ENCODE peak calls at places on chromosome 12, in four cellular contexts. Q is mesenchymal stem cell, F is sigmoid colon, T is body of pancreas. B is an unnamed sample.

GRCh38 chr12:75130811-75131210 is 78.8 kb downstream of the KCNC2 start:
- DNase-seq in Q (no peak), T (no peak), F (no peak), B (no peak)

GRCh38 chr12:94815450-94815849 is 165.1 kb upstream of the TMCC3 start:
- DNase-seq in T (no peak), Q (no peak), F (no peak), B (no peak)

GRCh38 chr12:109680521-109681030 is 33.0 kb upstream of the FAM222A start:
- DNase-seq in T (peak; percentile 32), F (no peak), Q (no peak), B (no peak)

GRCh38 chr12:45944771-45945170 is 45.6 kb downstream of the SCAF11 start:
- DNase-seq in T (no peak), F (no peak), Q (peak; percentile 25), B (no peak)

GRCh38 chr12:57201631-57202030 is 15.0 kb upstream of the NXPH4 start:
- DNase-seq in T (no peak), F (no peak), Q (no peak), B (no peak)

GRCh38 chr12:122172262-122172939 is 1.6 kb downstream of the IL31 start:
- DNase-seq in Q (no peak), F (no peak), T (no peak), B (no peak)

GRCh38 chr12:52561880-52562449 is 9.0 kb upstream of the KRT71 start:
- DNase-seq in T (no peak), F (no peak), Q (peak; percentile 2), B (no peak)

GRCh38 chr12:24560192-24560591 is 388.7 kb downstream of the BCAT1 start:
- DNase-seq in F (no peak), T (no peak), Q (peak; percentile 53), B (no peak)

GRCh38 chr12:88663001-88663400 is 82.7 kb upstream of the KITLG start:
- DNase-seq in F (no peak), Q (no peak), T (no peak), B (peak; percentile 14)

GRCh38 chr12:90945070-90945649 is 9.8 kb downstream of the CCER1 start:
- DNase-seq in F (no peak), T (no peak), Q (peak; percentile 47), B (peak; percentile 58)

GRCh38 chr12:54074308-54074707 is 20.7 kb downstream of the HOXC4 start:
- DNase-seq in Q (no peak), T (no peak), F (no peak), B (no peak)

GRCh38 chr12:115172521-115172920 is 488.5 kb upstream of the TBX3 start:
- DNase-seq in F (no peak), T (no peak), Q (no peak), B (no peak)

GRCh38 chr12:110639336-110640178 is 25.6 kb downstream of the TCTN1 start:
- DNase-seq in Q (peak; percentile 84), T (no peak), F (no peak), B (peak; percentile 61)

GRCh38 chr12:47391566-47391965 is 311.8 kb upstream of the AMIGO2 start:
- DNase-seq in Q (no peak), T (peak; percentile 10), F (no peak), B (no peak)

GRCh38 chr12:46300906-46301305 is 32.1 kb upstream of the SLC38A1 start:
- DNase-seq in F (no peak), Q (no peak), T (peak; percentile 11), B (no peak)

GRCh38 chr12:133129368-133130037 is 571 bp downstream of the ZNF891 start:
- DNase-seq in Q (no peak), T (no peak), F (no peak), B (peak; percentile 0)

GRCh38 chr12:47822386-47822785 is 2.7 kb upstream of the HDAC7 start:
- DNase-seq in F (peak; percentile 76), T (no peak), Q (no peak), B (no peak)

GRCh38 chr12:10607885-10608458 is 5.4 kb downstream of the MAGOHB start:
- DNase-seq in Q (peak; percentile 38), F (no peak), T (no peak), B (peak; percentile 28)

GRCh38 chr12:109304485-109304884 is 4.6 kb downstream of the FOXN4 start:
- DNase-seq in Q (no peak), F (no peak), T (no peak), B (no peak)

GRCh38 chr12:131460516-131460915 is 250.4 kb upstream of the SFSWAP start:
- DNase-seq in T (no peak), Q (no peak), F (no peak), B (no peak)

GRCh38 chr12:57769594-57769993 is 2.3 kb downstream of the METTL1 start:
- DNase-seq in F (no peak), T (no peak), Q (no peak), B (no peak)

GRCh38 chr12:56720696-56721615 is 4.1 kb downstream of the NACA start:
- DNase-seq in Q (no peak), F (no peak), T (no peak), B (no peak)

GRCh38 chr12:29732211-29732992 is 51.3 kb downstream of the TMTC1 start:
- DNase-seq in T (no peak), Q (peak; percentile 47), F (no peak), B (no peak)

GRCh38 chr12:15494329-15495046 is 172.2 kb downstream of the PTPRO start:
- DNase-seq in F (no peak), Q (no peak), T (no peak), B (no peak)

GRCh38 chr12:95358111-95359083 is 115.6 kb upstream of the METAP2 start:
- DNase-seq in F (no peak), Q (peak; percentile 36), T (no peak), B (no peak)

GRCh38 chr12:267581-268482 is 5.2 kb upstream of the SLC6A13 start:
- DNase-seq in T (no peak), F (no peak), Q (no peak), B (no peak)

GRCh38 chr12:6450091-6450868 is 1.6 kb upstream of the TAPBPL start:
- DNase-seq in Q (no peak), F (no peak), T (no peak), B (no peak)

GRCh38 chr12:6452245-6452731 is 446 bp downstream of the TAPBPL start:
- DNase-seq in Q (no peak), F (peak; percentile 79), T (peak; percentile 68), B (peak; percentile 15)

GRCh38 chr12:6452908-6453630 is 1.2 kb downstream of the TAPBPL start:
- DNase-seq in Q (no peak), T (no peak), F (no peak), B (no peak)

GRCh38 chr12:6450869-6451347 is 934 bp upstream of the TAPBPL start:
- DNase-seq in T (no peak), F (peak; percentile 83), Q (no peak), B (no peak)

DNA sequence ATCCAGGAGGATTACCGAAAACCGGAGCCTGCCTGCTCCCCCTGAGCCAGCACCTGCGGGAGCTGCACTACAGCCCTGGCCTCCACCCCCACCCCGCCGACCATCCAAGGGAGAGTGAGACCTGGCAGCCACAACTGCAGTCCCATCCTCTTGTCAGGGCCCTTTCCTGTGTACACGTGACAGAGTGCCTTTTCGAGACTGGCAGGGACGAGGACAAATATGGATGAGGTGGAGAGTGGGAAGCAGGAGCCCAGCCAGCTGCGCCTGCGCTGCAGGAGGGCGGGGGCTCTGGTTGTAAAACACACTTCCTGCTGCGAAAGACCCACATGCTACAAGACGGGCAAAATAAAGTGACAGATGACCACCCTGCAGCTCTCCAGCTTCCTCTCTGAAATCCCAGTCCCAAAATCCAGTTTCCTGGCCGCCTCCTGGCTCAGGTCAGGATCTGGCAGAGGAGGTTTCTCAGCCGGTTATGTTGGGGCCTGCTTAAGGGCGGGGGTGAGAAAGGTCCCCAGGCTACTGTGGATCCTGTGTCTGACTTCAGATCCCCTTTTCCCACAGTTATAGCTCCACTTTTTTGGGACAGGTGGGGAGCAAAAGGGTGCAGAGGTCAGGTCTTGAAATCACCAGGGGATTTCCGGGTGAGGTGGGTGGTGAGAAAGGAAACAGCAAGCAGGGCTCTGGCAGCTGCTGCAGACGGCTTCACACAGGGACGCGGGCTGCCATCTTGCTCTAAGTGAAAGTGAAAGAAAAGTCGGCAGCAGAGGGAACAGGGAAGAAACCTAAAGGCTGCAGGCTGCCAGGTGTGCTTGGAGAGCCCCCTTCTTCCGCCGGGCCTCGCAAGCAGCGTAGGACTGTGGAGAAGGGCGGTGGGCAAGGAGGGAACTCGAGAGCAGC is at the start of gene TAPBPL:
- DNase-seq in T (peak; percentile 88), F (peak; percentile 93), Q (peak; percentile 83), B (peak; percentile 88)
- H3K4me3 ChIP-seq in T (peak within 1 kb of the TSS; percentile 49), F (peak within 1 kb of the TSS; percentile 80), Q (peak within 1 kb of the TSS; percentile 57), B (peak within 1 kb of the TSS; percentile 25)

DNA sequence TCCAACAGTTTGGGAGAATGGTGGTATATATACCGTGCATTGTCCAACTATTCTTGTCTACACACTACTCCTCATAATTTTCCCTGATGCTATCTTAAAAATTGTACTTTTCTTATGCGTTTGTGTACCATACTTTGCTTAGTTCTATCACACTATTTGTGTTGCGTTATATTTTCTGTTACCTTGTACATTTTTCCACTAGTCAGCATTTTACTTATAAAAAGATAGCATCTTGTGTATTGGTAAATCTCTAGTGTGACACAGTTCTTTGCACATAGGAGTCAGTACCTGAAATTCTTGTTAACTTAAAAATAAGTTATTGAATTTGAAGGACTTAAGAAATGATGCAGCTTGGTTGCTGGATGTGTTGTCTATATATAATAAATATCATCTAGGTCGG is 201.8 kb upstream of the LMO3 start:
- DNase-seq in T (no peak), Q (no peak), F (no peak), B (no peak)
- H3K4me3 ChIP-seq in T (no peak overlapping the region), Q (no peak overlapping the region), F (no peak overlapping the region), B (no peak overlapping the region)

GRCh38 chr12:50840809-50841487 is 1.8 kb upstream of the TMPRSS12 start:
- DNase-seq in F (no peak), Q (no peak), T (no peak), B (no peak)

GRCh38 chr12:50845021-50845647 is 2.4 kb downstream of the TMPRSS12 start:
- DNase-seq in T (no peak), Q (no peak), F (no peak), B (no peak)

GRCh38 chr12:50839032-50839431 is 3.7 kb upstream of the TMPRSS12 start:
- DNase-seq in Q (no peak), F (no peak), T (no peak), B (no peak)

GRCh38 chr12:50841654-50842531 is 833 bp upstream of the TMPRSS12 start:
- DNase-seq in F (no peak), Q (no peak), T (no peak), B (no peak)

GRCh38 chr12:50842637-50843493 is at the start of gene TMPRSS12:
- DNase-seq in T (peak; percentile 51), F (no peak), Q (no peak), B (no peak)
- H3K4me3 ChIP-seq in T (no peak within 1 kb of the TSS), F (peak within 1 kb of the TSS; percentile 15), Q (no peak within 1 kb of the TSS), B (no peak within 1 kb of the TSS)

DNA sequence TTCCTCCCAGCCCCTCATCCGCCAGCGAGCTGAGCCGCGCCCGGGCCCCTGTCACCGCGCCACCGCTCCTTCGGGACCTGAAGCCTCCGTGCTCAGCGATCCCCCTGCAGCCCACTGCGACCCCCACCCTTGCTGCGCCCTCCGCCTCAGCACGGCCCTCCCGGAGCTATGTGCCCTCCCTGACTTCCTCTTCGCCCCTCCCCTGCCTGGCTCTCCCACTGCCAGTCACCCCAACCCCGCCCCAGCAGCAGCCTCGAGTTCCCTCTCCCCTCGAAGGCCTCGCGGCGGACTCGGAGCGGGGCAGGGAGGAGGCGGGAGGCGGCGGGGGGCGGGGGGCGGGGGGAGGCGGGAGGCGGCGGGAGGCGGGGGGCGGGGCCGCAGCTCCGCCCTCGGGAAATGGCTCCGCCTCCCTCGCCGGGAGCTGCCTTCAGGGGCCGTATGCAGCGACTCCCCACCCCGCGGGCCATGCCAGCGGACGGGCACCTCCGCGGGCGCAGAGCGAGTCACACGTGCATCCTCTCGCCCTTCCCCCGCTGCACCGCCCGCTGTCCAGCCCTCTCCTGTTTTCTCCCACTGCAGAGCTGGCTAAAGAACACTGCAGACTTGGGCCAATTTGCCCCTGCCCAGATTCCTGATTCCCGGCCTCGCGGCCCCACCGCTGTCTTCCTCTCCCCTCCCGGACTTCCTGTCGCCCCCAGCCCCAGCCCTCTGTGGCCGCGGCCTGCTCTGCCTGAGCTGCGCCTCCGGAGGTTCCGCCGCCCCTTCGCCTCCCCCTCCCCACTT is 29.1 kb upstream of the ADIPOR2 start:
- DNase-seq in Q (peak; percentile 93), T (peak; percentile 98), F (peak; percentile 97), B (peak; percentile 85)
- H3K4me3 ChIP-seq in Q (peak overlapping the region; percentile 58), T (no peak overlapping the region), F (peak overlapping the region; percentile 55), B (peak overlapping the region; percentile 34)

B was measured in cardiac muscle cell.